ENCODE peak calls at places on chromosomes 6 and 20, in nine cellular contexts. One of them, this sample, is unnamed.

GRCh38 chr20:58147628-58148370 is 80.7 kb downstream of the ANKRD60 start:
- DNase-seq in effector CD8-positive, alpha-beta T cell: no peak
- DNase-seq in effector CD4-positive, alpha-beta T cell: no peak
- DNase-seq in SW480: no peak
- DNase-seq in LoVo: no peak
- DNase-seq in epithelial cell of proximal tubule: no peak
- DNase-seq in OCI-LY7: no peak
- DNase-seq in stimulated activated CD4-positive, alpha-beta T cell treated with anti-CD3 and anti-CD28 coated beads, Interleukin-4, amount 100 ng/mL, for 24 hours: no peak
- DNase-seq in GF-D8: no peak
- DNase-seq in this sample: no peak

GRCh38 chr6:143806282-143807102 is 36.6 kb upstream of the LTV1 start:
- DNase-seq in effector CD8-positive, alpha-beta T cell: no peak
- DNase-seq in effector CD4-positive, alpha-beta T cell: no peak
- DNase-seq in SW480: no peak
- DNase-seq in LoVo: no peak
- DNase-seq in epithelial cell of proximal tubule: no peak
- DNase-seq in OCI-LY7: no peak
- DNase-seq in stimulated activated CD4-positive, alpha-beta T cell treated with anti-CD3 and anti-CD28 coated beads, Interleukin-4, amount 100 ng/mL, for 24 hours: peak
- DNase-seq in GF-D8: peak
- DNase-seq in this sample: peak

GRCh38 chr6:165231581-165232276 is 77.7 kb downstream of the C6orf118 start:
- DNase-seq in effector CD8-positive, alpha-beta T cell: no peak
- DNase-seq in effector CD4-positive, alpha-beta T cell: no peak
- DNase-seq in SW480: peak
- DNase-seq in LoVo: peak
- DNase-seq in epithelial cell of proximal tubule: peak
- DNase-seq in OCI-LY7: peak
- DNase-seq in stimulated activated CD4-positive, alpha-beta T cell treated with anti-CD3 and anti-CD28 coated beads, Interleukin-4, amount 100 ng/mL, for 24 hours: no peak
- DNase-seq in GF-D8: no peak
- DNase-seq in this sample: peak

GRCh38 chr6:16514249-16514648 is 247.0 kb downstream of the ATXN1 start:
- DNase-seq in effector CD8-positive, alpha-beta T cell: no peak
- DNase-seq in effector CD4-positive, alpha-beta T cell: no peak
- DNase-seq in SW480: peak
- DNase-seq in LoVo: no peak
- DNase-seq in epithelial cell of proximal tubule: no peak
- DNase-seq in OCI-LY7: no peak
- DNase-seq in stimulated activated CD4-positive, alpha-beta T cell treated with anti-CD3 and anti-CD28 coated beads, Interleukin-4, amount 100 ng/mL, for 24 hours: peak
- DNase-seq in GF-D8: no peak
- DNase-seq in this sample: peak

GRCh38 chr20:49979030-49979832 is 3.5 kb upstream of the SNAI1 start:
- DNase-seq in effector CD8-positive, alpha-beta T cell: peak
- DNase-seq in effector CD4-positive, alpha-beta T cell: peak
- DNase-seq in SW480: peak
- DNase-seq in LoVo: peak
- DNase-seq in epithelial cell of proximal tubule: no peak
- DNase-seq in OCI-LY7: peak
- DNase-seq in stimulated activated CD4-positive, alpha-beta T cell treated with anti-CD3 and anti-CD28 coated beads, Interleukin-4, amount 100 ng/mL, for 24 hours: peak
- DNase-seq in GF-D8: no peak
- DNase-seq in this sample: no peak

GRCh38 chr6:33320315-33321181 is 3.0 kb upstream of the ZBTB22 start:
- DNase-seq in effector CD8-positive, alpha-beta T cell: no peak
- DNase-seq in effector CD4-positive, alpha-beta T cell: no peak
- DNase-seq in SW480: no peak
- DNase-seq in LoVo: no peak
- DNase-seq in epithelial cell of proximal tubule: no peak
- DNase-seq in OCI-LY7: no peak
- DNase-seq in stimulated activated CD4-positive, alpha-beta T cell treated with anti-CD3 and anti-CD28 coated beads, Interleukin-4, amount 100 ng/mL, for 24 hours: no peak
- DNase-seq in GF-D8: no peak
- DNase-seq in this sample: peak

GRCh38 chr6:94341173-94341572 is 921.8 kb upstream of the EPHA7 start:
- DNase-seq in effector CD8-positive, alpha-beta T cell: no peak
- DNase-seq in effector CD4-positive, alpha-beta T cell: no peak
- DNase-seq in SW480: no peak
- DNase-seq in LoVo: no peak
- DNase-seq in epithelial cell of proximal tubule: no peak
- DNase-seq in OCI-LY7: no peak
- DNase-seq in stimulated activated CD4-positive, alpha-beta T cell treated with anti-CD3 and anti-CD28 coated beads, Interleukin-4, amount 100 ng/mL, for 24 hours: no peak
- DNase-seq in GF-D8: no peak
- DNase-seq in this sample: no peak

GRCh38 chr6:69383627-69384026 is 413.2 kb downstream of the LMBRD1 start:
- DNase-seq in effector CD8-positive, alpha-beta T cell: no peak
- DNase-seq in effector CD4-positive, alpha-beta T cell: no peak
- DNase-seq in SW480: no peak
- DNase-seq in LoVo: no peak
- DNase-seq in epithelial cell of proximal tubule: no peak
- DNase-seq in OCI-LY7: no peak
- DNase-seq in stimulated activated CD4-positive, alpha-beta T cell treated with anti-CD3 and anti-CD28 coated beads, Interleukin-4, amount 100 ng/mL, for 24 hours: no peak
- DNase-seq in GF-D8: no peak
- DNase-seq in this sample: no peak

GRCh38 chr6:17096076-17096475 is 5.8 kb upstream of the STMND1 start:
- DNase-seq in effector CD8-positive, alpha-beta T cell: no peak
- DNase-seq in effector CD4-positive, alpha-beta T cell: no peak
- DNase-seq in SW480: no peak
- DNase-seq in LoVo: no peak
- DNase-seq in epithelial cell of proximal tubule: no peak
- DNase-seq in OCI-LY7: no peak
- DNase-seq in stimulated activated CD4-positive, alpha-beta T cell treated with anti-CD3 and anti-CD28 coated beads, Interleukin-4, amount 100 ng/mL, for 24 hours: no peak
- DNase-seq in GF-D8: no peak
- DNase-seq in this sample: no peak

GRCh38 chr6:102944475-102944874 is 1551.0 kb downstream of the GRIK2 start:
- DNase-seq in effector CD8-positive, alpha-beta T cell: no peak
- DNase-seq in effector CD4-positive, alpha-beta T cell: no peak
- DNase-seq in SW480: no peak
- DNase-seq in LoVo: no peak
- DNase-seq in epithelial cell of proximal tubule: no peak
- DNase-seq in OCI-LY7: no peak
- DNase-seq in stimulated activated CD4-positive, alpha-beta T cell treated with anti-CD3 and anti-CD28 coated beads, Interleukin-4, amount 100 ng/mL, for 24 hours: no peak
- DNase-seq in GF-D8: no peak
- DNase-seq in this sample: no peak

GRCh38 chr6:26055670-26056582 is 31.3 kb upstream of the HFE start:
- DNase-seq in effector CD8-positive, alpha-beta T cell: peak
- DNase-seq in effector CD4-positive, alpha-beta T cell: peak
- DNase-seq in SW480: peak
- DNase-seq in LoVo: peak
- DNase-seq in epithelial cell of proximal tubule: no peak
- DNase-seq in OCI-LY7: peak
- DNase-seq in stimulated activated CD4-positive, alpha-beta T cell treated with anti-CD3 and anti-CD28 coated beads, Interleukin-4, amount 100 ng/mL, for 24 hours: peak
- DNase-seq in GF-D8: peak
- DNase-seq in this sample: peak